ENCODE peak calls at places on chromosomes 13 and 19, in six cellular contexts. A is A549, K is ovary, L is stomach, X is esophagus muscularis mucosa, I is sigmoid colon. M is an unnamed sample.
A peak's percentile ranks its signal among the peaks of the same experiment; 100 is the strongest.

GRCh38 chr19:22088541-22089144 is 36.4 kb downstream of the ZNF257 start:
- DNase-seq in L (no peak), I (no peak), A (no peak), K (no peak), X (no peak), M (no peak)

GRCh38 chr19:37905936-37906867 is at the start of gene WDR87:
- DNase-seq in K (no peak), I (no peak), L (peak; percentile 48), A (peak; percentile 73), X (no peak), M (peak; percentile 89)

GRCh38 chr19:42269518-42270345 is 680 bp downstream of the CIC start:
- DNase-seq in A (no peak), I (peak; percentile 77), L (no peak), X (no peak), K (peak; percentile 48), M (peak; percentile 24)

GRCh38 chr19:9060559-9061340 is 26.1 kb upstream of the OR1M1 start:
- DNase-seq in L (no peak), A (no peak), X (no peak), K (no peak), I (no peak), M (no peak)

GRCh38 chr13:58324130-58324529 is 692.6 kb downstream of the PCDH17 start:
- DNase-seq in X (no peak), L (no peak), A (no peak), K (no peak), I (no peak), M (no peak)

GRCh38 chr19:907183-907853 is 5.7 kb downstream of the R3HDM4 start:
- DNase-seq in A (no peak), L (no peak), I (no peak), K (no peak), X (no peak), M (peak; percentile 45)

GRCh38 chr13:94765814-94766213 is 53.5 kb upstream of the SOX21 start:
- DNase-seq in I (no peak), K (no peak), L (no peak), X (no peak), A (no peak), M (no peak)

GRCh38 chr19:4977299-4978174 is 8.6 kb downstream of the KDM4B start:
- DNase-seq in I (peak; percentile 91), K (peak; percentile 71), L (peak; percentile 34), X (no peak), A (no peak), M (no peak)

GRCh38 chr13:113876341-113877148 is 12.7 kb upstream of the GAS6 start:
- DNase-seq in L (no peak), I (no peak), K (no peak), A (no peak), X (peak; percentile 50), M (no peak)

GRCh38 chr19:49368711-49369358 is 5.2 kb downstream of the DKKL1 start:
- DNase-seq in A (no peak), I (no peak), X (no peak), L (no peak), K (no peak), M (no peak)

GRCh38 chr19:8363803-8364771 is at the start of gene ANGPTL4:
- DNase-seq in K (no peak), L (peak; percentile 82), I (peak; percentile 94), X (peak; percentile 92), A (peak; percentile 69), M (peak; percentile 87)

GRCh38 chr13:45121421-45121820 is 1.1 kb downstream of the GTF2F2 start:
- DNase-seq in K (no peak), X (no peak), A (no peak), I (no peak), L (no peak), M (no peak)

GRCh38 chr13:51935326-51936171 is 73.8 kb downstream of the CCDC70 start:
- DNase-seq in I (no peak), K (no peak), L (peak; percentile 59), A (peak; percentile 35), X (no peak), M (no peak)

GRCh38 chr19:7397687-7398086 is 49.0 kb downstream of the ARHGEF18 start:
- DNase-seq in L (no peak), K (no peak), X (no peak), A (no peak), I (no peak), M (no peak)

GRCh38 chr19:4780860-4781259 is 10.7 kb upstream of the FEM1A start:
- DNase-seq in X (no peak), L (no peak), A (no peak), I (no peak), K (no peak), M (no peak)

GRCh38 chr13:69324109-69324886 is 783.3 kb upstream of the ATXN8OS start:
- DNase-seq in X (no peak), A (no peak), K (no peak), I (no peak), L (no peak), M (no peak)

GRCh38 chr13:68439821-68440220 is 1209.7 kb upstream of the PCDH9 start:
- DNase-seq in A (no peak), K (no peak), L (no peak), I (no peak), X (no peak), M (no peak)

GRCh38 chr19:41226053-41226873 is 7.2 kb downstream of the AXL start:
- DNase-seq in X (no peak), K (peak; percentile 82), I (peak; percentile 90), A (peak; percentile 97), L (peak; percentile 62), M (peak; percentile 51)

GRCh38 chr13:113997845-113998751 is 24.2 kb upstream of the C13orf46 start:
- DNase-seq in X (no peak), K (peak; percentile 61), A (no peak), I (peak; percentile 79), L (peak; percentile 58), M (peak; percentile 56)

GRCh38 chr19:54339646-54340358 is 840 bp upstream of the LILRA4 start:
- DNase-seq in X (no peak), L (no peak), A (no peak), K (no peak), I (no peak), M (peak; percentile 45)
- TF ChIP-seq POLR2A in X (no peak), L (no peak), A (no peak), K (no peak), I (no peak), M (no peak)

DNA sequence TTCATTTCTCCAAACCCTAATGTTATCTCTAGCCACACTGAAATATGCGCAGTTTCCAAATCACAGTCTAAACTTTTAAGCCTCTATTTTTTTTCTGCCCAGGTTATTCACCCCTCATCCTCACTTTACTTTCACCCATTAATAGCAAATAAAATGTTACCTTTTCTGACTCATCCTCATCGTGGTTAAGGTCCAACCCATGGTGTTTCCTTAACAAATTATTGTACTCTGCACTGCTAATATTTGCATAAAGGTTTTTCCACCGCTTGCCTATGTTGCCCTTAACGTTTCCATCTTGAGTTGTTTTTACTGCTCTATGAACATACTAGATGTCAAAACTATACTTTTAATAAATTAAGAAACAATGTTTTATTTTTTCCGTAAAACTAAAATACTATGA is 780.9 kb upstream of the KLHL1 start:
- DNase-seq in A (no peak), X (no peak), I (no peak), L (no peak), K (no peak), M (no peak)
- TF ChIP-seq EP300 in A (no peak), X (no peak), I (no peak), L (no peak), K (no peak), M (no peak)

GRCh38 chr13:33249894-33250293 is 35.7 kb downstream of the STARD13 start:
- DNase-seq in A (no peak), X (no peak), I (no peak), K (no peak), L (no peak), M (no peak)

GRCh38 chr13:33252103-33252502 is 33.5 kb downstream of the STARD13 start:
- DNase-seq in A (no peak), X (no peak), L (no peak), I (no peak), K (no peak), M (no peak)

GRCh38 chr13:33250594-33250993 is 35.0 kb downstream of the STARD13 start:
- DNase-seq in I (no peak), K (no peak), A (no peak), L (no peak), X (no peak), M (no peak)

GRCh38 chr13:33251131-33251629 is 34.4 kb downstream of the STARD13 start:
- DNase-seq in K (no peak), A (no peak), L (no peak), X (no peak), I (peak; percentile 72), M (no peak)

GRCh38 chr13:33249066-33249465 is 36.5 kb downstream of the STARD13 start:
- DNase-seq in X (no peak), A (no peak), L (no peak), K (no peak), I (no peak), M (no peak)
- TF ChIP-seq POLR2A in X (no peak), A (no peak), L (no peak), K (no peak), I (no peak), M (no peak)

DNA sequence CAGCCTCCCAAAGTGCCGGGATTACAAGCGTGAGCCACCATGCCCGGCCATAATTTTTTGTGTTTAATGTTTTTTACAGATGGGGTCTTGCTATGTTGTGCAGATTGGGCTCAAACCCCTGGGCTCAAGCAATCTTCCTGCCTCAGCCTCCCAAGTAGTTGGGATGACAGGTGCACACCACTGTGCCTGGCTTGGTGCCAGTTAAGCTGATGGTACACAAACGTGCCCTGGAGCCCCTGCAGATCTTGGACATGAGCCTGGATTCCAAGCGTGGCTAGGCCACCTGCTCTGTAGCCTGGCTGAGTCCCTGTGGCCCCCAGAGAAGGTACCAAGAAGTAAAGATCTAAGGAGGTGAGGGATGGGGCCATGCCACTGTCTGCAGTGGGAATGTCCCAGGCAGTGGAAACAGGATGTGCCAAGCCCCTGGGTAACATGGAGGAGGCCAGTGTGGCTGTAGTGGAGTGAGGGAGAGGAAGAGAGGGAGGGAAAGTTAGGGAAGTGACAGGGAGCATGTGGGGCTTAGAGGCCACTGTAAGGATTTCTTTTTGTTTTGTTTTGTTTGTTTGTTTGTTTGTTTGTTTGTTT is 7.0 kb downstream of the PRODH2 start:
- DNase-seq in X (no peak), K (no peak), A (no peak), I (peak; percentile 52), L (no peak), M (no peak)
- TF ChIP-seq EP300 in X (no peak), K (no peak), A (no peak), I (no peak), L (no peak), M (no peak)

M was measured in upper lobe of left lung.